ENCODE peak calls at places on chromosomes 3 and 15, in ten cellular contexts. Z, J, L, E, F, G, A, Q, D and B are unnamed samples.

GRCh38 chr15:101522091-101522490 is 32.6 kb upstream of the PCSK6 start:
- DNase-seq in E (no peak), J (no peak), D (no peak), Q (no peak), G (no peak), L (no peak), A (no peak), F (no peak), Z (no peak), B (no peak)

GRCh38 chr15:51374131-51374530 is 32.7 kb downstream of the GLDN start:
- DNase-seq in D (no peak), G (no peak), Z (no peak), E (no peak), F (no peak), Q (no peak), J (no peak), A (no peak), L (no peak), B (no peak)

GRCh38 chr15:57910672-57911071 is 154.8 kb downstream of the ALDH1A2 start:
- DNase-seq in D (no peak), E (no peak), G (no peak), A (no peak), J (no peak), Q (no peak), L (no peak), Z (no peak), F (no peak), B (no peak)

GRCh38 chr3:58404396-58404795 is 29.2 kb downstream of the PDHB start:
- DNase-seq in G (no peak), L (peak), E (no peak), J (peak), D (no peak), A (peak), F (no peak), Z (no peak), Q (no peak), B (peak)

GRCh38 chr3:71384393-71384792 is 199.1 kb downstream of the FOXP1 start:
- DNase-seq in F (no peak), G (no peak), J (no peak), D (no peak), E (no peak), Q (no peak), A (no peak), Z (no peak), L (no peak), B (no peak)

GRCh38 chr3:177832862-177833261 is 635.6 kb upstream of the TBL1XR1 start:
- DNase-seq in G (no peak), E (no peak), D (no peak), L (no peak), F (no peak), Z (no peak), J (no peak), Q (no peak), A (peak), B (peak)

GRCh38 chr3:72152551-72153476 is 367.9 kb upstream of the PROK2 start:
- DNase-seq in D (no peak), E (no peak), A (peak), Q (peak), G (no peak), F (peak), L (peak), Z (no peak), J (peak), B (peak)

GRCh38 chr3:24145481-24145880 is 200.4 kb downstream of the NR1D2 start:
- DNase-seq in J (no peak), E (no peak), L (peak), Q (no peak), A (peak), Z (no peak), D (no peak), G (no peak), F (no peak), B (peak)

GRCh38 chr15:95169701-95170459 is 938.5 kb downstream of the MCTP2 start:
- DNase-seq in F (no peak), Q (no peak), G (no peak), Z (no peak), L (peak), E (no peak), J (peak), A (no peak), D (peak), B (peak)

GRCh38 chr3:124492824-124493223 is 237.4 kb upstream of the UMPS start:
- DNase-seq in L (peak), A (peak), G (no peak), J (peak), F (no peak), Z (no peak), E (no peak), D (peak), Q (peak), B (no peak)

GRCh38 chr15:41881925-41882688 is 11.7 kb downstream of the SPTBN5 start:
- DNase-seq in J (no peak), Z (no peak), F (no peak), L (peak), G (no peak), D (no peak), E (no peak), Q (no peak), A (peak), B (peak)

GRCh38 chr3:139677341-139678155 is at the start of gene NMNAT3:
- DNase-seq in F (peak), G (peak), Q (peak), J (no peak), Z (peak), L (peak), D (peak), E (peak), A (peak), B (peak)

GRCh38 chr3:153927107-153927506 is 194.1 kb upstream of the ARHGEF26 start:
- DNase-seq in A (peak), L (peak), F (no peak), Z (no peak), Q (peak), D (peak), G (no peak), J (no peak), E (no peak), B (peak)

GRCh38 chr15:92878593-92879053 is 21.5 kb upstream of the CHD2 start:
- DNase-seq in E (no peak), D (no peak), J (no peak), G (no peak), L (no peak), F (no peak), Z (no peak), Q (no peak), A (no peak), B (no peak)

GRCh38 chr15:74901612-74902063 is 5.0 kb downstream of the FAM219B start:
- DNase-seq in Q (peak), A (peak), F (no peak), J (peak), D (peak), Z (no peak), G (peak), L (peak), E (peak), B (peak)

GRCh38 chr15:82810061-82810862 is 834 bp downstream of the WHAMM start:
- DNase-seq in Q (peak), A (peak), G (no peak), F (peak), L (peak), Z (peak), J (peak), E (no peak), D (peak), B (peak)

GRCh38 chr3:179956416-179956830 is 80.3 kb downstream of the PEX5L start:
- DNase-seq in Q (no peak), D (peak), Z (no peak), E (no peak), A (no peak), G (no peak), F (no peak), L (no peak), J (no peak), B (no peak)

GRCh38 chr15:65067645-65068416 is at the start of gene RASL12:
- DNase-seq in Z (no peak), J (no peak), D (no peak), G (no peak), A (no peak), L (peak), Q (no peak), F (no peak), E (no peak), B (no peak)

GRCh38 chr15:62494144-62494543 is 329.1 kb upstream of the C2CD4B start:
- DNase-seq in Q (no peak), F (no peak), Z (no peak), L (no peak), E (no peak), J (no peak), G (no peak), A (no peak), D (no peak), B (no peak)

GRCh38 chr3:5846271-5846670 is 658.8 kb downstream of the EDEM1 start:
- DNase-seq in Z (no peak), Q (no peak), L (no peak), G (no peak), J (no peak), E (no peak), F (no peak), D (no peak), A (no peak), B (no peak)

GRCh38 chr3:16060358-16060852 is 114.1 kb upstream of the GALNT15 start:
- DNase-seq in D (no peak), E (no peak), A (peak), L (peak), F (no peak), J (peak), Z (no peak), G (no peak), Q (peak), B (peak)

GRCh38 chr15:90463381-90463780 is 66.3 kb upstream of the CRTC3 start:
- DNase-seq in A (peak), D (no peak), G (no peak), L (peak), Q (no peak), J (peak), E (no peak), F (no peak), Z (no peak), B (peak)

GRCh38 chr3:196287066-196287404 is 491 bp downstream of the PCYT1A start:
- DNase-seq in F (peak), A (peak), D (peak), Q (peak), L (peak), Z (no peak), J (peak), E (peak), G (no peak), B (no peak)

GRCh38 chr3:143119974-143120715 is 574 bp downstream of the CHST2 start:
- DNase-seq in Z (peak), L (peak), E (no peak), Q (no peak), J (peak), D (peak), F (peak), G (no peak), A (peak), B (no peak)

GRCh38 chr3:111758642-111759041 is 100.4 kb upstream of the PHLDB2 start:
- DNase-seq in F (no peak), A (peak), E (no peak), L (no peak), Q (no peak), Z (no peak), J (peak), G (no peak), D (no peak), B (no peak)

GRCh38 chr3:9400626-9401025 is 3.2 kb downstream of the SETD5 start:
- DNase-seq in Z (no peak), E (no peak), J (no peak), Q (no peak), L (no peak), G (no peak), A (no peak), D (peak), F (no peak), B (no peak)

GRCh38 chr3:40914475-40914874 is 284.8 kb upstream of the CTNNB1 start:
- DNase-seq in D (no peak), Q (no peak), L (no peak), A (no peak), G (no peak), Z (no peak), J (no peak), E (no peak), F (no peak), B (no peak)

GRCh38 chr3:129591932-129592331 is 14.5 kb downstream of the PLXND1 start:
- DNase-seq in F (no peak), Q (no peak), E (no peak), G (no peak), A (no peak), D (no peak), J (no peak), L (no peak), Z (no peak), B (no peak)

GRCh38 chr3:47034868-47035489 is 55.5 kb downstream of the NBEAL2 start:
- DNase-seq in G (no peak), E (no peak), D (no peak), J (no peak), Z (no peak), Q (no peak), L (no peak), F (no peak), A (no peak), B (no peak)

GRCh38 chr3:32195995-32196540 is 42.4 kb upstream of the CMTM8 start:
- DNase-seq in A (no peak), G (no peak), D (no peak), Z (no peak), F (no peak), Q (no peak), L (no peak), J (no peak), E (no peak), B (no peak)

GRCh38 chr3:180066598-180066997 is 29.9 kb upstream of the PEX5L start:
- DNase-seq in Z (no peak), E (no peak), J (no peak), A (no peak), L (no peak), Q (no peak), D (no peak), G (no peak), F (no peak), B (no peak)

GRCh38 chr3:27628029-27628750 is 93.9 kb downstream of the EOMES start:
- DNase-seq in E (no peak), Z (no peak), L (no peak), J (peak), F (no peak), G (no peak), Q (no peak), D (no peak), A (no peak), B (no peak)

GRCh38 chr3:133742351-133743091 is 3.7 kb upstream of the TF start:
- DNase-seq in J (peak), A (peak), E (no peak), G (no peak), L (no peak), D (no peak), F (no peak), Q (no peak), Z (no peak), B (peak)

GRCh38 chr15:63672775-63673174 is 75.6 kb downstream of the FBXL22 start:
- DNase-seq in Z (no peak), J (no peak), G (no peak), F (no peak), Q (no peak), A (no peak), D (no peak), E (no peak), L (no peak), B (no peak)

GRCh38 chr15:89774492-89774891 is 1.6 kb upstream of the MESP2 start:
- DNase-seq in F (no peak), E (no peak), J (no peak), D (no peak), Q (no peak), A (no peak), G (no peak), Z (no peak), L (no peak), B (no peak)

GRCh38 chr3:171192176-171192854 is 165.8 kb upstream of the SLC2A2 start:
- DNase-seq in G (no peak), E (no peak), L (peak), J (peak), Q (peak), A (peak), F (no peak), D (no peak), Z (no peak), B (peak)

GRCh38 chr15:27864076-27864475 is 235.0 kb downstream of the OCA2 start:
- DNase-seq in F (no peak), G (no peak), J (no peak), A (no peak), E (no peak), L (no peak), D (no peak), Z (no peak), Q (no peak), B (no peak)

GRCh38 chr3:53731934-53732624 is 114.1 kb downstream of the CHDH start:
- DNase-seq in E (no peak), A (no peak), Z (no peak), Q (no peak), F (no peak), D (no peak), J (no peak), L (no peak), G (no peak), B (no peak)

GRCh38 chr3:127368186-127369032 is 80.6 kb upstream of the PRR20G start:
- DNase-seq in Q (no peak), A (no peak), Z (no peak), G (no peak), F (no peak), L (no peak), D (no peak), E (no peak), J (no peak), B (no peak)

GRCh38 chr3:185561958-185562357 is 9.6 kb upstream of the LIPH start:
- DNase-seq in E (no peak), F (no peak), J (no peak), Q (no peak), L (no peak), A (no peak), D (no peak), G (no peak), Z (no peak), B (no peak)